ENCODE peak calls at places on chromosome 6, in four cellular contexts. One of them, this sample, is unnamed.

GRCh38 chr6:165858571-165858970 is 195.5 kb upstream of the PDE10A start:
- DNase-seq in A549: peak
- DNase-seq in HepG2: no peak
- DNase-seq in K562: no peak
- DNase-seq in this sample: no peak

GRCh38 chr6:134774244-134774643 is 175.7 kb downstream of the ALDH8A1 start:
- DNase-seq in A549: no peak
- DNase-seq in HepG2: no peak
- DNase-seq in K562: no peak
- DNase-seq in this sample: no peak

GRCh38 chr6:20117474-20117873 is 94.8 kb downstream of the MBOAT1 start:
- DNase-seq in A549: no peak
- DNase-seq in HepG2: no peak
- DNase-seq in K562: no peak
- DNase-seq in this sample: no peak

GRCh38 chr6:107786179-107786578 is 37.9 kb downstream of the SCML4 start:
- DNase-seq in A549: no peak
- DNase-seq in HepG2: no peak
- DNase-seq in K562: no peak
- DNase-seq in this sample: peak

GRCh38 chr6:17494177-17494576 is 100.8 kb downstream of the CAP2 start:
- DNase-seq in A549: no peak
- DNase-seq in HepG2: no peak
- DNase-seq in K562: no peak
- DNase-seq in this sample: peak

GRCh38 chr6:56789879-56790278 is 147.2 kb upstream of the DST start:
- DNase-seq in A549: no peak
- DNase-seq in HepG2: no peak
- DNase-seq in K562: no peak
- DNase-seq in this sample: no peak

GRCh38 chr6:53862517-53863457 is 68.0 kb downstream of the LRRC1 start:
- DNase-seq in A549: no peak
- DNase-seq in HepG2: no peak
- DNase-seq in K562: no peak
- DNase-seq in this sample: no peak

GRCh38 chr6:109093732-109094131 is 914 bp downstream of the SESN1 start:
- DNase-seq in A549: no peak
- DNase-seq in HepG2: no peak
- DNase-seq in K562: no peak
- DNase-seq in this sample: no peak

DNA sequence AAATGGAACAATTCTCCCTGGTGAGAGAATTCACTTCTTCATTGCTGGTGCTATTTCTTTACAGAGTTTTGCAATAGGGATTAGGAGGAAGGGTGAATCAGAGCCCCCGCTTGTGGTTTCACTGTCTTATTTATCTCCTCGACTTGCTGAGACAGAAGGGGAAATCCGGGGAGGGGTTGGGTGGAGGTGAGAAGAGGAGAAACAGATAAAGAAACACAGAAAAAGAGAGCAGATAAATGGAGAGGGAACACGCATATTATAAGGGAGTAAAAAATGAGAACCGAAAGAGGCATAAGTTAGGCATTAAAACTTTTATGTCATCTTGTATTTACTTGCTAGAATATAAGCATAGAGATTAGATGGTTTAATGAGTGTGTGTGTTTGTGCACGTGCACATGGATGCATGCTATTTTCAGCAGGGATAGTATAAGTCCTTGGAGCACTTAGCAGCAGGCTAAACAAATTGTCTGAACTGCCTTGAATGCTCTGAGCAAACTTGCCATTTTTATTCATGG is 105.0 kb downstream of the OLIG3 start:
- DNase-seq in A549: no peak
- DNase-seq in HepG2: no peak
- DNase-seq in K562: peak
- DNase-seq in this sample: no peak
- TF ChIP-seq PHF8 in A549: no peak
- TF ChIP-seq PHF8 in HepG2: no peak
- TF ChIP-seq PHF8 in K562: no peak
- TF ChIP-seq PHF8 in this sample: no peak

GRCh38 chr6:28383235-28384142 is 16.1 kb downstream of the ZSCAN12 start:
- DNase-seq in A549: peak
- DNase-seq in HepG2: peak
- DNase-seq in K562: peak
- DNase-seq in this sample: peak
- TF ChIP-seq PHF8 in A549: no peak
- TF ChIP-seq PHF8 in HepG2: peak
- TF ChIP-seq PHF8 in K562: peak
- TF ChIP-seq PHF8 in this sample: peak

GRCh38 chr6:82863771-82864170 is 201.9 kb downstream of the UBE3D start:
- DNase-seq in A549: no peak
- DNase-seq in HepG2: no peak
- DNase-seq in K562: no peak
- DNase-seq in this sample: no peak

GRCh38 chr6:82861121-82861520 is 204.5 kb downstream of the UBE3D start:
- DNase-seq in A549: no peak
- DNase-seq in HepG2: no peak
- DNase-seq in K562: no peak
- DNase-seq in this sample: no peak

GRCh38 chr6:82867946-82868345 is 197.7 kb downstream of the UBE3D start:
- DNase-seq in A549: no peak
- DNase-seq in HepG2: no peak
- DNase-seq in K562: no peak
- DNase-seq in this sample: no peak

GRCh38 chr6:82866446-82866845 is 199.2 kb downstream of the UBE3D start:
- DNase-seq in A549: no peak
- DNase-seq in HepG2: no peak
- DNase-seq in K562: no peak
- DNase-seq in this sample: no peak

DNA sequence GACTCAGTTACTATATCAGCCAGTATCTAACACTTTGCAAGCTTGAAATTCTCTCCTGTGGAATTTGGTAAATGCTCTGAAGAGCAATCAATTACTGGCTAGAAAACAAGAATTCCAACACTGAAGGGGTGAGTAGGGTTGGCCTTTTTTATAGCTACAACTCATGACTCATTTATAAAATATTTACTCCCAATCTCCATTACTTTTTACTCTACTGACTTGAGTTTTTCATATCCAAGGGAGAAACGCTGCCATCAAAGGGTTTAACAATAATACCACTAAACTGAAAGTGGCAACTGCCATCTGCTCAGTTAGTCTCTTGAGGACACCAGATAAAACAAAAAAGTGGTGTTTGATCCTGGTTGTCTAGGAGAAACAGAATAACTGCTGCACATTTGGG is 203.1 kb downstream of the UBE3D start:
- DNase-seq in A549: no peak
- DNase-seq in HepG2: no peak
- DNase-seq in K562: no peak
- DNase-seq in this sample: no peak
- TF ChIP-seq PHF8 in A549: no peak
- TF ChIP-seq PHF8 in HepG2: no peak
- TF ChIP-seq PHF8 in K562: no peak
- TF ChIP-seq PHF8 in this sample: no peak

GRCh38 chr6:116410945-116411623 is 40.3 kb downstream of the DSE start:
- DNase-seq in A549: no peak
- DNase-seq in HepG2: no peak
- DNase-seq in K562: no peak
- DNase-seq in this sample: no peak
- TF ChIP-seq PHF8 in A549: no peak
- TF ChIP-seq PHF8 in HepG2: no peak
- TF ChIP-seq PHF8 in K562: no peak
- TF ChIP-seq PHF8 in this sample: no peak

GRCh38 chr6:87808005-87808757 is 106.1 kb upstream of the AKIRIN2 start:
- DNase-seq in A549: no peak
- DNase-seq in HepG2: no peak
- DNase-seq in K562: no peak
- DNase-seq in this sample: no peak

GRCh38 chr6:87803784-87804183 is 101.8 kb upstream of the AKIRIN2 start:
- DNase-seq in A549: no peak
- DNase-seq in HepG2: no peak
- DNase-seq in K562: no peak
- DNase-seq in this sample: no peak

GRCh38 chr6:87806098-87806497 is 104.1 kb upstream of the AKIRIN2 start:
- DNase-seq in A549: no peak
- DNase-seq in HepG2: no peak
- DNase-seq in K562: no peak
- DNase-seq in this sample: no peak

GRCh38 chr6:87807423-87807978 is 105.5 kb upstream of the AKIRIN2 start:
- DNase-seq in A549: no peak
- DNase-seq in HepG2: no peak
- DNase-seq in K562: no peak
- DNase-seq in this sample: no peak

GRCh38 chr6:87806635-87807034 is 104.6 kb upstream of the AKIRIN2 start:
- DNase-seq in A549: no peak
- DNase-seq in HepG2: peak
- DNase-seq in K562: no peak
- DNase-seq in this sample: no peak
- TF ChIP-seq PHF8 in A549: no peak
- TF ChIP-seq PHF8 in HepG2: no peak
- TF ChIP-seq PHF8 in K562: no peak
- TF ChIP-seq PHF8 in this sample: no peak

DNA sequence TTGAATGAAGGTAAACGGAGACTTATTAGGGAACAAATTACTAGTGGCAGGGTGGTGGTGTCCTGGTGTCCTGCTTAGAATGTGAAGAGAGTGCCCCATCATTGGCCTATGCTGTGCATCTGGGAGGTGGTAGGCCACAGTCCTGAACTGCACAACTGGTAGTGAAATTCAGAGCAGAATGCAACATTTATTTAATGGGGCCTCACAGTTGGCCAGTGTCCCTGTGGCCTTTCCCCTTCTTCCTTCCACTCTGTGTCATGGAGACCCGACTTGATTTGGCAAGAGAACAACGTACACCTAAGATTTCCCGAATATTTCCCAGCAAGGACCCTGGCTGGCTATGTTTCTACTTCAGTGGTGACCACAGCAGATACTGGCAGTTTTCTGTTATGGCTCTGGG is 206.9 kb downstream of the LRFN2 start:
- DNase-seq in A549: no peak
- DNase-seq in HepG2: no peak
- DNase-seq in K562: no peak
- DNase-seq in this sample: peak
- TF ChIP-seq PHF8 in A549: no peak
- TF ChIP-seq PHF8 in HepG2: no peak
- TF ChIP-seq PHF8 in K562: no peak
- TF ChIP-seq PHF8 in this sample: no peak

GRCh38 chr6:160137989-160138835 is 16.6 kb downstream of the SLC22A1 start:
- DNase-seq in A549: peak
- DNase-seq in HepG2: peak
- DNase-seq in K562: peak
- DNase-seq in this sample: peak

GRCh38 chr6:160141001-160141726 is 19.5 kb downstream of the SLC22A1 start:
- DNase-seq in A549: no peak
- DNase-seq in HepG2: no peak
- DNase-seq in K562: no peak
- DNase-seq in this sample: no peak

GRCh38 chr6:160137130-160137988 is 15.7 kb downstream of the SLC22A1 start:
- DNase-seq in A549: no peak
- DNase-seq in HepG2: peak
- DNase-seq in K562: no peak
- DNase-seq in this sample: no peak

GRCh38 chr6:160138839-160139419 is 17.3 kb downstream of the SLC22A1 start:
- DNase-seq in A549: no peak
- DNase-seq in HepG2: no peak
- DNase-seq in K562: no peak
- DNase-seq in this sample: no peak

DNA sequence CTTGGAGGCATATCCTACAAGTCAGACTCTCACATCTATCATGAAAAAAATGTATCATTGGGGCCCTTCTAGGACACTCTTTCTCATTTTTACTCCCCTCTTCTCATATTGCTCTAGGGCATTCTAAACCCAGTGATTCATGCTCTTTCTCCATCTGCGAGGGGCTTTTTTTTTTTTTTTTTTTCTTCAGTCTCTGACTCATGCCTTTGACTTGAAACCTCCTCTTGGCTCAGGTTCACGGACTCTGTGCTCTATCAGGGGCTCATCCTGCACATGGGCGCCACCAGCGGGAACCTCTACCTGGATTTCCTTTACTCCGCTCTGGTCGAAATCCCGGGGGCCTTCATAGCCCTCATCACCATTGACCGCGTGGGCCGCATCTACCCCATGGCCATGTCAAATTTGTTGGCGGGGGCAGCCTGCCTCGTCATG is 17.8 kb downstream of the SLC22A1 start:
- DNase-seq in A549: peak
- DNase-seq in HepG2: no peak
- DNase-seq in K562: no peak
- DNase-seq in this sample: peak
- TF ChIP-seq PHF8 in A549: no peak
- TF ChIP-seq PHF8 in HepG2: no peak
- TF ChIP-seq PHF8 in K562: no peak
- TF ChIP-seq PHF8 in this sample: no peak

DNA sequence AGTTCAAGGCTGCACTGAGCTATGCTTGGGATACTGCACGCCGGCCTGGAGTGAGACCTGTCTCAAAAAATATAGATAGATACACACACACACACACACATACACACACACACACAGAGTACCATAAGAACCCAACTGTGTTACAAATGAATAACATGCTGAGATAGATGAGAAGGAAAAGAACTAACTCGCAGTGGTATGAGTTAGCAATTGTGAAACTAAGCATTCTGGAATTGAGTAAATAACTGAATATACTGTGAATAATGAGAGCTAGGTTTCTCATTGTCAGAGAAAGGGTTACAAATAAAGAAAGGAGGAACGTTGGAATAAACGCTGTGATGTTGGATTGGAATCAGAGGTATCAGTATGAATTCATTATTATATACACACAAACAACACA is 14.6 kb upstream of the FAXC start:
- DNase-seq in A549: no peak
- DNase-seq in HepG2: no peak
- DNase-seq in K562: no peak
- DNase-seq in this sample: no peak
- TF ChIP-seq PHF8 in A549: no peak
- TF ChIP-seq PHF8 in HepG2: no peak
- TF ChIP-seq PHF8 in K562: no peak
- TF ChIP-seq PHF8 in this sample: no peak

This sample was measured in H1.